ENCODE peak calls at places on chromosomes 13 and 19, in six cellular contexts. R is NCI-H1105; A is substantia nigra; L is T-helper 1 cell; M is stimulated activated CD4-positive, alpha-beta T cell treated with anti-CD3 and anti-CD28 coated beads, Interleukin-15, amount 100 ng/mL, for 24 hours; E is left cardiac atrium. B is an unnamed sample.

GRCh38 chr19:41456342-41456918 is 13.5 kb downstream of the ERICH4 start:
- DNase-seq in E (no peak), R (no peak), M (no peak), A (no peak), L (no peak), B (no peak)

GRCh38 chr13:90696254-90696653 is 651.2 kb upstream of the MIR17HG start:
- DNase-seq in R (no peak), M (no peak), A (no peak), E (no peak), L (no peak), B (no peak)

GRCh38 chr13:52428295-52428694 is 22.1 kb downstream of the VPS36 start:
- DNase-seq in A (no peak), M (no peak), L (no peak), E (no peak), R (no peak), B (no peak)

GRCh38 chr13:33083054-33083453 is 66.8 kb downstream of the KL start:
- DNase-seq in L (no peak), A (no peak), M (no peak), E (no peak), R (no peak), B (no peak)

GRCh38 chr19:737591-738093 is 13.3 kb upstream of the MISP start:
- DNase-seq in E (no peak), A (no peak), R (no peak), M (peak; percentile 68), L (peak; percentile 32), B (no peak)

GRCh38 chr13:43908156-43909126 is 28.7 kb downstream of the LACC1 start:
- DNase-seq in E (no peak), L (no peak), A (no peak), M (peak; percentile 4), R (peak; percentile 22), B (no peak)

GRCh38 chr13:32323912-32324311 is 8.6 kb downstream of the BRCA2 start:
- DNase-seq in L (no peak), A (no peak), R (no peak), M (no peak), E (no peak), B (no peak)

GRCh38 chr19:52345162-52345561 is 9.1 kb downstream of the ZNF610 start:
- DNase-seq in A (no peak), E (no peak), R (no peak), M (no peak), L (no peak), B (no peak)

B was measured in NCI-H510A.